ENCODE peak calls at places on chromosomes 13 and 19, in five cellular contexts. Q, E, R, C and O are unnamed samples.

GRCh38 chr13:50797081-50797480 is 46.4 kb downstream of the DLEU7 start:
- DNase-seq in R (no peak), C (no peak), Q (no peak), E (no peak), O (no peak)

GRCh38 chr19:35062942-35063341 is 21.4 kb downstream of the HPN start:
- DNase-seq in C (no peak), R (no peak), Q (no peak), E (no peak), O (no peak)

GRCh38 chr19:5608271-5608666 is 14.3 kb downstream of the SAFB2 start:
- DNase-seq in E (no peak), Q (no peak), C (no peak), R (no peak), O (no peak)

GRCh38 chr19:39407644-39408391 is 1.2 kb downstream of the ZFP36 start:
- DNase-seq in E (peak), Q (no peak), C (peak), R (peak), O (no peak)

GRCh38 chr19:40279761-40280607 is 5.2 kb downstream of the AKT2 start:
- DNase-seq in C (no peak), E (no peak), Q (no peak), R (no peak), O (no peak)

GRCh38 chr19:7869910-7870511 is 4.2 kb downstream of the PRR36 start:
- DNase-seq in Q (no peak), C (peak), E (peak), R (peak), O (peak)

GRCh38 chr19:48364564-48365363 is 597 bp downstream of the SYNGR4 start:
- DNase-seq in Q (no peak), R (peak), E (no peak), C (no peak), O (no peak)

GRCh38 chr13:114140131-114140908 is 7.9 kb upstream of the RASA3 start:
- DNase-seq in C (peak), R (no peak), Q (no peak), E (no peak), O (no peak)

GRCh38 chr13:40780822-40781401 is 8.5 kb upstream of the SLC25A15 start:
- DNase-seq in Q (no peak), C (no peak), E (peak), R (no peak), O (peak)

GRCh38 chr19:38942471-38943181 is 11.9 kb downstream of the MRPS12 start:
- DNase-seq in C (no peak), R (no peak), Q (no peak), E (no peak), O (no peak)

GRCh38 chr19:45113628-45114027 is 20.6 kb downstream of the PPP1R37 start:
- DNase-seq in C (no peak), E (no peak), Q (peak), R (no peak), O (no peak)

GRCh38 chr19:35828694-35829301 is 16.2 kb upstream of the PRODH2 start:
- DNase-seq in R (peak), Q (no peak), C (peak), E (peak), O (no peak)

GRCh38 chr13:62014299-62014698 is 598.6 kb upstream of the PCDH20 start:
- DNase-seq in Q (peak), C (no peak), R (no peak), E (peak), O (peak)

GRCh38 chr13:99465454-99465853 is 35.8 kb upstream of the TM9SF2 start:
- DNase-seq in C (no peak), E (no peak), Q (no peak), R (no peak), O (no peak)

GRCh38 chr13:46552888-46553520 is at the start of gene LRCH1:
- DNase-seq in C (peak), E (peak), R (peak), Q (peak), O (peak)

GRCh38 chr13:53126803-53127202 is 98.2 kb downstream of the OLFM4 start:
- DNase-seq in Q (no peak), R (no peak), E (no peak), C (no peak), O (no peak)

GRCh38 chr13:48896312-48896711 is 79.4 kb upstream of the FNDC3A start:
- DNase-seq in C (no peak), Q (no peak), E (peak), R (no peak), O (no peak)

GRCh38 chr19:19372656-19373416 is 32.6 kb upstream of the GATAD2A start:
- DNase-seq in Q (no peak), R (no peak), E (peak), C (peak), O (peak)

GRCh38 chr13:66513728-66514127 is 716.4 kb downstream of the PCDH9 start:
- DNase-seq in R (no peak), E (no peak), Q (no peak), C (no peak), O (no peak)

GRCh38 chr19:18764591-18765051 is 26.5 kb downstream of the COMP start:
- DNase-seq in C (no peak), R (no peak), Q (no peak), E (no peak), O (no peak)

GRCh38 chr19:703651-704446 is 4.9 kb upstream of the PALM start:
- DNase-seq in E (peak), Q (no peak), C (peak), R (peak), O (peak)

GRCh38 chr19:54127688-54128440 is 9.7 kb upstream of the CNOT3 start:
- DNase-seq in C (no peak), E (no peak), Q (no peak), R (no peak), O (no peak)